ENCODE peak calls at places on chromosome 9, in four cellular contexts. Q, L, F and R are unnamed samples.

GRCh38 chr9:35452481-35452880 is 37.4 kb upstream of the RUSC2 start:
- DNase-seq in L (peak), Q (no peak), F (peak), R (peak)

GRCh38 chr9:126293522-126293889 is 33.1 kb upstream of the MVB12B start:
- DNase-seq in Q (no peak), L (peak), F (peak), R (peak)

GRCh38 chr9:95102001-95102433 is 215.5 kb downstream of the FANCC start:
- DNase-seq in Q (no peak), L (no peak), F (peak), R (no peak)

GRCh38 chr9:127860260-127860659 is 5.8 kb upstream of the ENG start:
- DNase-seq in F (no peak), L (no peak), Q (peak), R (no peak)

GRCh38 chr9:129436751-129437625 is 183.9 kb downstream of the C9orf50 start:
- DNase-seq in L (peak), F (peak), Q (peak), R (peak)

GRCh38 chr9:119902611-119903010 is 533.4 kb upstream of the BRINP1 start:
- DNase-seq in F (no peak), Q (no peak), L (peak), R (no peak)

GRCh38 chr9:35844628-35845301 is 15.7 kb downstream of the TMEM8B start:
- DNase-seq in Q (no peak), L (no peak), F (peak), R (peak)

GRCh38 chr9:88007291-88007650 is 32.9 kb upstream of the CDK20 start:
- DNase-seq in Q (no peak), L (no peak), F (peak), R (peak)

GRCh38 chr9:130053504-130054427 is at the start of gene GPR107:
- DNase-seq in L (peak), F (peak), Q (peak), R (peak)

GRCh38 chr9:93620881-93621820 is 44.8 kb downstream of the PHF2 start:
- DNase-seq in F (no peak), L (no peak), Q (no peak), R (no peak)

GRCh38 chr9:137786511-137786920 is 91.1 kb upstream of the CACNA1B start:
- DNase-seq in F (peak), Q (no peak), L (no peak), R (no peak)

GRCh38 chr9:89273528-89274279 is 37.3 kb upstream of the CKS2 start:
- DNase-seq in L (no peak), Q (no peak), F (no peak), R (no peak)

GRCh38 chr9:75979362-75979761 is 88.9 kb downstream of the PCSK5 start:
- DNase-seq in L (peak), F (peak), Q (peak), R (peak)

GRCh38 chr9:136923881-136924280 is 20.7 kb downstream of the FBXW5 start:
- DNase-seq in L (no peak), F (no peak), Q (no peak), R (no peak)

GRCh38 chr9:132245465-132245864 is 83.6 kb downstream of the NTNG2 start:
- DNase-seq in L (no peak), F (no peak), Q (no peak), R (no peak)

GRCh38 chr9:72454871-72455471 is 66.4 kb upstream of the TMC1 start:
- DNase-seq in F (peak), Q (no peak), L (no peak), R (peak)

GRCh38 chr9:110700953-110701352 is 32.4 kb downstream of the MUSK start:
- DNase-seq in L (no peak), Q (no peak), F (no peak), R (no peak)

GRCh38 chr9:90914196-90914595 is 112.6 kb downstream of the SYK start:
- DNase-seq in L (no peak), Q (no peak), F (no peak), R (no peak)

GRCh38 chr9:93132287-93132927 is 1.6 kb downstream of the NINJ1 start:
- DNase-seq in F (no peak), L (peak), Q (no peak), R (no peak)

GRCh38 chr9:81526587-81526986 is 162.8 kb downstream of the TLE1 start:
- DNase-seq in Q (no peak), F (no peak), L (no peak), R (no peak)

GRCh38 chr9:137809038-137809630 is 68.4 kb upstream of the CACNA1B start:
- DNase-seq in L (no peak), Q (no peak), F (peak), R (no peak)

GRCh38 chr9:135137398-135137832 is 49.9 kb downstream of the OLFM1 start:
- DNase-seq in F (peak), Q (peak), L (peak), R (peak)

GRCh38 chr9:36158917-36159316 is 10.3 kb upstream of the CCIN start:
- DNase-seq in Q (no peak), L (no peak), F (no peak), R (no peak)

GRCh38 chr9:36401179-36401740 is 1.2 kb upstream of the RNF38 start:
- DNase-seq in F (peak), Q (peak), L (peak), R (peak)

GRCh38 chr9:36625006-36625600 is 52.4 kb downstream of the MELK start:
- DNase-seq in Q (no peak), F (no peak), L (no peak), R (no peak)

GRCh38 chr9:122095010-122095767 is 2.1 kb upstream of the TTLL11 start:
- DNase-seq in F (peak), L (peak), Q (peak), R (peak)

GRCh38 chr9:74414325-74414724 is 82.8 kb upstream of the RORB start:
- DNase-seq in F (no peak), L (no peak), Q (no peak), R (no peak)

GRCh38 chr9:2745560-2746380 is 28.5 kb downstream of the KCNV2 start:
- DNase-seq in L (peak), Q (no peak), F (peak), R (peak)